ENCODE peak calls at places on chromosomes 16 and 17, in ten cellular contexts. X, B, K, H, J, U, F, P, L and D are unnamed samples.

GRCh38 chr16:401468-402348 is at the start of gene DECR2:
- DNase-seq in L (peak; percentile 98), P (peak; percentile 96), J (peak; percentile 80), F (peak; percentile 99), X (peak; percentile 86), U (peak; percentile 46), B (peak; percentile 98), H (peak; percentile 94), K (peak; percentile 98), D (no peak)

GRCh38 chr16:87426423-87427215 is 34.5 kb downstream of the MAP1LC3B start:
- DNase-seq in F (no peak), P (no peak), K (no peak), H (no peak), X (no peak), L (no peak), J (no peak), U (no peak), B (no peak), D (no peak)

GRCh38 chr16:70396209-70396904 is 42.5 kb downstream of the ST3GAL2 start:
- DNase-seq in X (no peak), B (no peak), H (no peak), P (no peak), F (no peak), U (peak; percentile 45), K (no peak), L (no peak), J (no peak), D (no peak)

GRCh38 chr17:78528541-78528940 is 48.7 kb downstream of the DNAH17 start:
- DNase-seq in U (no peak), B (no peak), F (peak; percentile 64), X (no peak), P (no peak), J (no peak), L (no peak), H (no peak), K (peak; percentile 46), D (no peak)

GRCh38 chr17:15431766-15432165 is 35.7 kb downstream of the CDRT4 start:
- DNase-seq in B (no peak), L (no peak), K (no peak), H (no peak), P (no peak), F (no peak), U (no peak), X (no peak), J (no peak), D (no peak)

GRCh38 chr17:41792835-41793748 is 6.6 kb upstream of the JUP start:
- DNase-seq in U (no peak), X (no peak), F (peak; percentile 80), J (peak; percentile 86), L (peak; percentile 60), P (peak; percentile 63), K (peak; percentile 31), H (no peak), B (no peak), D (no peak)

GRCh38 chr17:29172589-29172988 is 7.6 kb downstream of the MYO18A start:
- DNase-seq in J (no peak), K (no peak), F (no peak), H (no peak), U (no peak), B (no peak), X (no peak), L (no peak), P (no peak), D (no peak)

GRCh38 chr16:84600343-84601229 is 17.3 kb downstream of the COTL1 start:
- DNase-seq in X (no peak), B (no peak), P (no peak), H (peak; percentile 65), L (no peak), K (no peak), U (no peak), F (no peak), J (no peak), D (no peak)

GRCh38 chr16:81004646-81005353 is 1.9 kb downstream of the CMC2 start:
- DNase-seq in P (no peak), F (no peak), U (peak; percentile 35), X (no peak), K (peak; percentile 75), L (no peak), B (no peak), H (peak; percentile 76), J (peak; percentile 77), D (no peak)

GRCh38 chr17:57515662-57516211 is 229.4 kb downstream of the CCDC182 start:
- DNase-seq in K (no peak), H (no peak), L (no peak), X (no peak), J (peak; percentile 42), B (no peak), U (no peak), P (no peak), F (no peak), D (no peak)

GRCh38 chr17:155576-155975 is 18.2 kb downstream of the SCGB1C2 start:
- DNase-seq in J (no peak), F (no peak), X (no peak), L (no peak), U (no peak), P (no peak), K (no peak), B (peak; percentile 48), H (no peak), D (no peak)

GRCh38 chr16:10868562-10869469 is 8.2 kb upstream of the CIITA start:
- DNase-seq in B (peak; percentile 74), U (no peak), H (no peak), F (peak; percentile 74), X (no peak), L (peak; percentile 51), K (no peak), P (no peak), J (no peak), D (no peak)

GRCh38 chr16:71645450-71645849 is 19.5 kb downstream of the MARVELD3 start:
- DNase-seq in K (peak; percentile 51), B (no peak), J (peak; percentile 50), F (no peak), L (no peak), P (no peak), X (no peak), H (no peak), U (no peak), D (no peak)

GRCh38 chr17:28549274-28550132 is 2.9 kb downstream of the UNC119 start:
- DNase-seq in J (no peak), X (no peak), L (no peak), H (peak; percentile 68), P (no peak), U (no peak), F (no peak), K (peak; percentile 85), B (peak; percentile 46), D (no peak)

GRCh38 chr17:72501404-72502110 is 380.7 kb downstream of the SOX9 start:
- DNase-seq in J (no peak), K (no peak), L (no peak), H (no peak), U (no peak), P (no peak), F (peak; percentile 83), X (no peak), B (no peak), D (peak; percentile 78)

GRCh38 chr16:71198408-71198807 is 32.1 kb downstream of the HYDIN start:
- DNase-seq in J (no peak), K (no peak), U (no peak), X (no peak), P (no peak), F (no peak), L (no peak), H (no peak), B (no peak), D (no peak)

GRCh38 chr16:84665359-84665758 is 17.0 kb downstream of the KLHL36 start:
- DNase-seq in U (no peak), F (no peak), H (no peak), X (no peak), P (no peak), K (no peak), B (no peak), L (no peak), J (no peak), D (no peak)

GRCh38 chr17:35299108-35299507 is 56.2 kb downstream of the SLFN5 start:
- DNase-seq in X (no peak), F (no peak), H (no peak), P (no peak), K (no peak), L (no peak), J (peak; percentile 81), B (no peak), U (no peak), D (peak; percentile 38)

GRCh38 chr17:8250101-8250500 is 1.0 kb downstream of the PFAS start:
- DNase-seq in X (no peak), L (no peak), P (no peak), J (peak; percentile 18), F (no peak), U (no peak), B (no peak), K (no peak), H (no peak), D (no peak)
- H3K4me3 ChIP-seq in X (peak overlapping the region; percentile 82), L (no peak overlapping the region), P (no peak overlapping the region), J (peak overlapping the region; percentile 100), F (no peak overlapping the region), U (peak overlapping the region; percentile 88), B (no peak overlapping the region), K (peak overlapping the region; percentile 77), H (peak overlapping the region; percentile 88), D (peak overlapping the region; percentile 79)

GRCh38 chr17:75036643-75037268 is 10.0 kb downstream of the ATP5PD start:
- DNase-seq in B (peak; percentile 91), F (peak; percentile 76), L (peak; percentile 86), X (peak; percentile 57), J (peak; percentile 99), P (peak; percentile 72), K (no peak), H (peak; percentile 91), U (no peak), D (no peak)
- H3K4me3 ChIP-seq in B (no peak overlapping the region), F (no peak overlapping the region), L (no peak overlapping the region), X (no peak overlapping the region), J (peak overlapping the region; percentile 77), P (no peak overlapping the region), K (no peak overlapping the region), H (peak overlapping the region; percentile 32), U (no peak overlapping the region), D (no peak overlapping the region)

GRCh38 chr16:77790964-77791363 is 2.6 kb downstream of the VAT1L start:
- DNase-seq in P (no peak), F (no peak), H (no peak), B (no peak), L (no peak), U (no peak), K (no peak), X (no peak), J (no peak), D (no peak)
- H3K4me3 ChIP-seq in P (no peak overlapping the region), F (no peak overlapping the region), H (no peak overlapping the region), B (no peak overlapping the region), L (no peak overlapping the region), U (no peak overlapping the region), K (peak overlapping the region; percentile 90), X (no peak overlapping the region), J (no peak overlapping the region), D (no peak overlapping the region)

GRCh38 chr17:3955373-3955978 is 8.8 kb downstream of the ATP2A3 start:
- DNase-seq in H (no peak), P (no peak), J (no peak), F (no peak), X (no peak), K (no peak), U (no peak), L (no peak), B (no peak), D (no peak)
- H3K4me3 ChIP-seq in H (no peak overlapping the region), P (no peak overlapping the region), J (no peak overlapping the region), F (no peak overlapping the region), X (no peak overlapping the region), K (no peak overlapping the region), U (no peak overlapping the region), L (no peak overlapping the region), B (no peak overlapping the region), D (no peak overlapping the region)